ENCODE peak calls at places on chromosomes 6 and 20, in seven cellular contexts. G, I, J, Y, E, V and Q are unnamed samples.

GRCh38 chr20:11454966-11455799 is 462.5 kb upstream of the BTBD3 start:
- DNase-seq in J (no peak), G (no peak), Y (peak), E (peak), V (peak), I (no peak), Q (peak)

GRCh38 chr6:50145125-50145524 is 95.4 kb upstream of the DEFB112 start:
- DNase-seq in Y (no peak), V (no peak), I (peak), G (no peak), J (no peak), E (no peak), Q (no peak)

GRCh38 chr6:87164004-87164403 is 8.6 kb downstream of the ZNF292 start:
- DNase-seq in V (no peak), Y (no peak), G (no peak), E (no peak), I (no peak), J (no peak), Q (no peak)

GRCh38 chr6:13874191-13874549 is 50.6 kb upstream of the RNF182 start:
- DNase-seq in G (no peak), J (no peak), Y (no peak), V (no peak), I (no peak), E (no peak), Q (no peak)

GRCh38 chr6:24307881-24308280 is 50.0 kb downstream of the DCDC2 start:
- DNase-seq in Y (no peak), E (peak), I (no peak), V (peak), J (no peak), G (no peak), Q (no peak)

GRCh38 chr20:33583154-33583553 is 79.0 kb upstream of the C20orf144 start:
- DNase-seq in I (no peak), Y (no peak), G (no peak), J (no peak), E (no peak), V (no peak), Q (no peak)

GRCh38 chr6:100099189-100100074 is 105.4 kb upstream of the MCHR2 start:
- DNase-seq in J (no peak), G (no peak), I (no peak), V (no peak), Y (no peak), E (peak), Q (peak)

GRCh38 chr6:113564401-113565161 is 292.6 kb upstream of the MARCKS start:
- DNase-seq in V (peak), I (no peak), Y (no peak), J (peak), E (peak), G (peak), Q (peak)

GRCh38 chr20:35663813-35664543 is 722 bp downstream of the CPNE1 start:
- DNase-seq in E (peak), I (peak), G (no peak), V (no peak), J (peak), Y (peak), Q (peak)

GRCh38 chr20:5729348-5729747 is 20.9 kb upstream of the SHLD1 start:
- DNase-seq in J (no peak), G (no peak), I (no peak), E (no peak), Y (no peak), V (no peak), Q (no peak)

GRCh38 chr20:45038747-45039469 is 62.0 kb downstream of the KCNS1 start:
- DNase-seq in V (no peak), Y (no peak), I (no peak), G (no peak), J (no peak), E (no peak), Q (no peak)

GRCh38 chr6:137717074-137718073 is 149.7 kb upstream of the TNFAIP3 start:
- DNase-seq in J (no peak), G (no peak), E (peak), I (no peak), Y (peak), V (no peak), Q (no peak)

GRCh38 chr20:15759546-15760216 is 813.6 kb downstream of the KIF16B start:
- DNase-seq in V (no peak), Y (no peak), E (no peak), I (no peak), G (no peak), J (no peak), Q (peak)

GRCh38 chr20:63273635-63274380 is 1.2 kb downstream of the ARFGAP1 start:
- DNase-seq in G (no peak), J (no peak), V (peak), I (peak), E (peak), Y (peak), Q (peak)

DNA sequence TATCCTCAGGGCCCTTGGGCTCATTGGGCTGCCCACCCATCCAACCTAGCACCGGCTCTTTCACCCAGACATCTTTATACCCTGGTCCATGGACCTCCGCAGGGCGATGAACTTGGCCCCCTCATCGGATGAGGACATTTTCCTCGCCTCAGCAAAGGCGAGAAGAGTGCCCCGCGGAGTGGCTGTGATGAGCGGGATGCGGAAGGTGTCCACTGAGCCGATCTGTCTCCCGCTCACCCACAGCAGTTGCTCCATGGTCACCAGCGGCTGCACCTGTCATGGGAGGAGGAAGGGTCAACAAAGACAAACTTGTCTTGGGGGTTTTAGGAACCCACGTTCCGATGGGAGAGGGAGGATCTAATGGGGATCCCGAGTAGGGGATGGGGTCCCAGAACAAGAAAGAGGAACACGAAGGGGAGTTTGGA is 690 bp downstream of the NEU1 start:
- DNase-seq in G (no peak), I (no peak), Y (no peak), V (no peak), J (no peak), E (no peak), Q (peak)
- H3K4me3 ChIP-seq in G (peak), I (peak), Y (peak), V (peak), J (peak), E (peak), Q (peak)

GRCh38 chr20:39132511-39132910 is 170.4 kb downstream of the DHX35 start:
- DNase-seq in J (no peak), E (no peak), I (no peak), V (no peak), Y (no peak), G (no peak), Q (no peak)

GRCh38 chr20:39124064-39124463 is 161.9 kb downstream of the DHX35 start:
- DNase-seq in I (no peak), G (no peak), V (no peak), Y (no peak), E (no peak), J (no peak), Q (no peak)

GRCh38 chr20:39132093-39132492 is 169.9 kb downstream of the DHX35 start:
- DNase-seq in G (no peak), Y (no peak), J (no peak), I (no peak), V (no peak), E (no peak), Q (no peak)

GRCh38 chr20:39133205-39133604 is 171.1 kb downstream of the DHX35 start:
- DNase-seq in J (no peak), E (no peak), G (no peak), I (no peak), V (no peak), Y (no peak), Q (no peak)

GRCh38 chr20:39129523-39129922 is 167.4 kb downstream of the DHX35 start:
- DNase-seq in V (no peak), J (no peak), E (no peak), I (no peak), G (no peak), Y (no peak), Q (no peak)
- TF ChIP-seq CTCF in V (no peak), J (no peak), E (no peak), I (no peak), G (no peak), Y (no peak), Q (no peak)

GRCh38 chr20:49700411-49701185 is 13.1 kb downstream of the B4GALT5 start:
- DNase-seq in J (no peak), G (no peak), V (peak), E (peak), Y (peak), I (no peak), Q (no peak)

GRCh38 chr20:49699200-49699992 is 14.3 kb downstream of the B4GALT5 start:
- DNase-seq in J (no peak), I (no peak), G (no peak), V (peak), Y (no peak), E (peak), Q (peak)

GRCh38 chr20:49698477-49698876 is 15.2 kb downstream of the B4GALT5 start:
- DNase-seq in E (no peak), Y (no peak), G (no peak), I (no peak), V (no peak), J (no peak), Q (no peak)

GRCh38 chr20:49701916-49702315 is 11.8 kb downstream of the B4GALT5 start:
- DNase-seq in J (no peak), Y (no peak), G (no peak), I (no peak), V (no peak), E (no peak), Q (no peak)

GRCh38 chr20:49701313-49701731 is 12.4 kb downstream of the B4GALT5 start:
- DNase-seq in Y (peak), V (no peak), J (no peak), I (no peak), E (peak), G (no peak), Q (no peak)
- H3K4me3 ChIP-seq in Y (peak), V (no peak), J (no peak), I (no peak), E (no peak), G (no peak), Q (no peak)

GRCh38 chr20:61663521-61664425 is 401.9 kb downstream of the TAF4 start:
- DNase-seq in I (no peak), V (no peak), J (no peak), G (no peak), Y (no peak), E (no peak), Q (no peak)

GRCh38 chr20:61661583-61661982 is 404.1 kb downstream of the TAF4 start:
- DNase-seq in I (no peak), G (no peak), V (no peak), Y (no peak), J (no peak), E (no peak), Q (no peak)

GRCh38 chr20:61662946-61663460 is 402.7 kb downstream of the TAF4 start:
- DNase-seq in G (no peak), Y (no peak), I (no peak), J (no peak), E (no peak), V (no peak), Q (no peak)

GRCh38 chr20:61661025-61661424 is 404.7 kb downstream of the TAF4 start:
- DNase-seq in Y (no peak), I (no peak), V (no peak), G (no peak), J (no peak), E (no peak), Q (no peak)

DNA sequence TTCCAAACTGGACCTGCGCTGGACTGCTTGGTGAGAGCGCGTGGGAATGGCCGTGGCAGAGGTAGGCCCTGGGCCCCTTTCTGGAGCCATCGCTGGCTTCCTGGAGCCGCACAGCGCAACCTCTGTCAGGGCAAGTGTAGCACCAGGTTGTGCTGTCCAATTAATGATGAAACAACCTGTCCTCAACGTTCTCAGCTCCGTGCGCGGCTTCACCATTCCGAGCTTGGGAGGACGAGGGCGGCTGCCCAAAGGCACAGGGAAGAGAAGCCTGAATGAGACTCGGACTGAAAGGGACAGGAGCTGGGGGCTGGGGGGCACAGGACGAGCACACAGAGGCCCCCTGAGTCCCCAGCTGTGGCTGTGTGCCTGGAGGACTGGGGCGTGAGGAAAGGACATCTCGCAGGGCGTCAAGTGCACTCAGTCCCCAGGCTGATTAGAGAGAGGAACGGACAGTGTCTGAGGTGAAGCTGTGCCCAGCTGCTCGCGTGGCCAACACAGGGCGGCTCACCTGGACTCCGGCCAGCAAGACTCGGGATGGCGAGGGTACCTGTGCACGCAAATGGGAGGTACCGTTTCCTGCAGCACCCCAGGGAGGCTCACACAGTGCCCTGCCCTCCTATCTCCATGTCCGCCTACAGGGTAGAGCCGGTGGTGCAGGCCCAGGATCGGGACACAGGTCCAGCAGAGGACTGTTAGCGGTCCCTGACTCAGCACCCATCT is 403.3 kb downstream of the TAF4 start:
- DNase-seq in V (no peak), Y (no peak), E (no peak), I (peak), J (no peak), G (no peak), Q (no peak)
- TF ChIP-seq CTCF in V (peak), Y (no peak), E (no peak), I (peak), J (no peak), G (no peak), Q (no peak)

DNA sequence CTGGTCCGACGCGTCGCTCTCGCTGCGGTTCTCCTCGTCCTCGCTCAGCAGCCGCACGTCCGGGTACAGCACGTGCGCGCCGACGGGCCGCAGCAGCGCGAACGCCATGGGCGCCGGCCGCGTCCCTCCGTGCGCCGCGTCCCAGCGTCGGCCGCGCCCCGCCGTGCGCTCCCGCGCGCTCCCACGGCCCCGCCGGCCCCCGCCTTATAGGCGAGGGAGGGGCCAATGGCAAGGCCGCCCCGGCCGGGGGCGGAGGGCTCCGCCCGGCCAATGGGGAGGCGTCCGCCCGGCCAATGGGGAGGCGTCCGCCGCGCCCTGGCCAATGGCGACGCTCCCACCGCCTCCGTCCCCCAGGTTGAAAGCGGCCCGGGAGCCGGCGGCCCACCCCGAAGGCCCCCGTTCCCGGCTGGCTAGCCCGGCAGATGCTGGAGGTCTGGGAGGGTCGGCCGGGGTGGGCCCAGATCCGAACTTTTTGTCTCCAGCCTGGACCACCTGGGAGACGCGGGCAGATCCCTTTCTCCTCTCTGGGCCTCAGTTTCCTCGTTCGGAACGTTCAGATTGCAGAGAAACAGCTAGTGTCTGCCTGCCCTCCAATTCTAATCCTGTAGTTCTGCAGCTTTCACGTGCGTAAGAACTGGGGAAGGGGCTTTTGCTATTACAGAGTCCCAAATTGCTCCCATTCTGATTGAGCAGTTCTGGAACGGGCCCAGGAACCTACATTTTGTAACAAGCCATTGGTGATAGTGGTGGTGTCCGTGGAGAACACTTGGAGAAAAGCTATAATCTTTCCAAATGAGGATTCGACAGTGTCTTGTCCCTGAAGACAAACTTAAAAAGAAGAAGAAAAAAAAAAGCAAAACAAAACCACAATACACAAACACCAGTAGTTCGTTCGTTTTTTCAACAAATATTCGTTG is at the start of gene TCF15:
- DNase-seq in E (peak), V (peak), J (no peak), I (peak), G (peak), Y (no peak), Q (peak)
- H3K4me3 ChIP-seq in E (no peak), V (no peak), J (no peak), I (peak), G (peak), Y (no peak), Q (no peak)